ENCODE peak calls at places on chromosomes 13 and 19, in five cellular contexts. One of them, this sample, is unnamed.

GRCh38 chr13:25214371-25215252 is 42.5 kb upstream of the AMER2 start:
- DNase-seq in right atrium auricular region: no peak
- DNase-seq in thoracic aorta: no peak
- DNase-seq in AG10803: peak; percentile 35
- DNase-seq in PC-9: no peak
- DNase-seq in this sample: no peak

GRCh38 chr13:29484236-29484635 is 111.3 kb downstream of the SLC7A1 start:
- DNase-seq in AG10803: no peak
- DNase-seq in right atrium auricular region: no peak
- DNase-seq in thoracic aorta: no peak
- DNase-seq in PC-9: no peak
- DNase-seq in this sample: no peak

GRCh38 chr13:28340272-28340793 is 154.6 kb downstream of the FLT1 start:
- DNase-seq in PC-9: no peak
- DNase-seq in right atrium auricular region: no peak
- DNase-seq in AG10803: peak; percentile 63
- DNase-seq in thoracic aorta: no peak
- DNase-seq in this sample: no peak

GRCh38 chr19:18265611-18265981 is 8.7 kb downstream of the IQCN start:
- DNase-seq in PC-9: no peak
- DNase-seq in thoracic aorta: no peak
- DNase-seq in AG10803: no peak
- DNase-seq in right atrium auricular region: no peak
- DNase-seq in this sample: no peak

GRCh38 chr19:53308339-53308811 is 25.2 kb upstream of the ZNF845 start:
- DNase-seq in PC-9: peak; percentile 15
- DNase-seq in right atrium auricular region: no peak
- DNase-seq in AG10803: no peak
- DNase-seq in thoracic aorta: no peak
- DNase-seq in this sample: no peak

GRCh38 chr13:51814825-51815650 is 11.1 kb upstream of the DHRS12 start:
- DNase-seq in AG10803: peak; percentile 41
- DNase-seq in right atrium auricular region: peak; percentile 75
- DNase-seq in thoracic aorta: no peak
- DNase-seq in PC-9: peak; percentile 55
- DNase-seq in this sample: peak; percentile 81

GRCh38 chr13:32309812-32310706 is 5.1 kb downstream of the ZAR1L start:
- DNase-seq in right atrium auricular region: no peak
- DNase-seq in AG10803: peak; percentile 67
- DNase-seq in thoracic aorta: no peak
- DNase-seq in PC-9: peak; percentile 39
- DNase-seq in this sample: peak; percentile 52

GRCh38 chr19:48613852-48614435 is 932 bp downstream of the FAM83E start:
- DNase-seq in right atrium auricular region: no peak
- DNase-seq in thoracic aorta: no peak
- DNase-seq in AG10803: no peak
- DNase-seq in PC-9: no peak
- DNase-seq in this sample: no peak

GRCh38 chr19:48466571-48467325 is 2.4 kb upstream of the CYTH2 start:
- DNase-seq in AG10803: peak; percentile 39
- DNase-seq in right atrium auricular region: no peak
- DNase-seq in PC-9: no peak
- DNase-seq in thoracic aorta: no peak
- DNase-seq in this sample: no peak

GRCh38 chr19:38990949-38991697 is 15.6 kb upstream of the FBXO17 start:
- DNase-seq in AG10803: peak; percentile 34
- DNase-seq in thoracic aorta: no peak
- DNase-seq in PC-9: no peak
- DNase-seq in right atrium auricular region: no peak
- DNase-seq in this sample: no peak

GRCh38 chr13:96053003-96053703 is at the start of gene UGGT2:
- DNase-seq in AG10803: peak; percentile 94
- DNase-seq in PC-9: peak; percentile 86
- DNase-seq in right atrium auricular region: peak; percentile 96
- DNase-seq in thoracic aorta: peak; percentile 77
- DNase-seq in this sample: peak; percentile 98

GRCh38 chr13:23570931-23571330 is 719 bp downstream of the TNFRSF19 start:
- DNase-seq in AG10803: peak; percentile 54
- DNase-seq in PC-9: no peak
- DNase-seq in right atrium auricular region: no peak
- DNase-seq in thoracic aorta: no peak
- DNase-seq in this sample: no peak

GRCh38 chr13:50085063-50085462 is 69.8 kb downstream of the KCNRG start:
- DNase-seq in AG10803: no peak
- DNase-seq in PC-9: peak; percentile 9
- DNase-seq in right atrium auricular region: no peak
- DNase-seq in thoracic aorta: no peak
- DNase-seq in this sample: no peak

GRCh38 chr13:98829541-98829940 is 77.1 kb upstream of the SLC15A1 start:
- DNase-seq in PC-9: no peak
- DNase-seq in thoracic aorta: no peak
- DNase-seq in right atrium auricular region: no peak
- DNase-seq in AG10803: no peak
- DNase-seq in this sample: no peak

GRCh38 chr13:77180011-77180410 is 146.9 kb downstream of the MYCBP2 start:
- DNase-seq in thoracic aorta: no peak
- DNase-seq in PC-9: no peak
- DNase-seq in AG10803: no peak
- DNase-seq in right atrium auricular region: no peak
- DNase-seq in this sample: no peak

GRCh38 chr13:73210218-73210883 is 151.5 kb downstream of the KLF5 start:
- DNase-seq in AG10803: no peak
- DNase-seq in PC-9: peak; percentile 92
- DNase-seq in right atrium auricular region: no peak
- DNase-seq in thoracic aorta: no peak
- DNase-seq in this sample: no peak

GRCh38 chr13:54709546-54709945 is 1680.9 kb downstream of the OLFM4 start:
- DNase-seq in right atrium auricular region: no peak
- DNase-seq in thoracic aorta: no peak
- DNase-seq in AG10803: no peak
- DNase-seq in PC-9: no peak
- DNase-seq in this sample: no peak

GRCh38 chr13:103140001-103140671 is 73.9 kb upstream of the SLC10A2 start:
- DNase-seq in thoracic aorta: no peak
- DNase-seq in right atrium auricular region: no peak
- DNase-seq in AG10803: no peak
- DNase-seq in PC-9: no peak
- DNase-seq in this sample: peak; percentile 52
- TF ChIP-seq CTCF in thoracic aorta: no peak
- TF ChIP-seq CTCF in right atrium auricular region: peak; percentile 59
- TF ChIP-seq CTCF in AG10803: no peak
- TF ChIP-seq CTCF in PC-9: peak; percentile 70
- TF ChIP-seq CTCF in this sample: peak; percentile 75

DNA sequence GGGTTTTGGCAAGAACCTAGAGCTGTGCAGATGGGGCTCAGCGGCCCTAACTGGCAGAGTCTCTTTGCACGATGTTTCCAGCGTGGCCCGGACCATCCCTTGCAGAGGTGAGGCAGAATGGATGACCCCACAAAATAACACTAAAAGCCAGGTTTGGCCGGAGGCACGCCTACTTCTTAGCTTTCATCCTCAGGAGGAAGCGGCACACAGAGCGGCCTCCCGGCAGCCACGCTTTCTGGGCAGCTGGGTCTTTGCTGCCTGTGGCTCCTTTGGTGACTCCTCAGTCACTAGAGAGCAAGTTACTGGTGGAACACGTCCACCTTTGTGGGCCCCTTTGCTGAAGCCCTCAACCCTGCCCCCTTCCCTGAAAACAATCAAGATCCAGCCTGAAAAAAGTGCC is 25.2 kb downstream of the TEX29 start:
- DNase-seq in right atrium auricular region: peak; percentile 43
- DNase-seq in AG10803: no peak
- DNase-seq in thoracic aorta: no peak
- DNase-seq in PC-9: no peak
- DNase-seq in this sample: no peak
- TF ChIP-seq CTCF in right atrium auricular region: no peak
- TF ChIP-seq CTCF in AG10803: no peak
- TF ChIP-seq CTCF in thoracic aorta: no peak
- TF ChIP-seq CTCF in PC-9: no peak
- TF ChIP-seq CTCF in this sample: no peak

GRCh38 chr13:64675256-64675892 is 2554.8 kb downstream of the PCDH9 start:
- DNase-seq in right atrium auricular region: no peak
- DNase-seq in PC-9: peak; percentile 84
- DNase-seq in thoracic aorta: no peak
- DNase-seq in AG10803: peak; percentile 64
- DNase-seq in this sample: no peak

DNA sequence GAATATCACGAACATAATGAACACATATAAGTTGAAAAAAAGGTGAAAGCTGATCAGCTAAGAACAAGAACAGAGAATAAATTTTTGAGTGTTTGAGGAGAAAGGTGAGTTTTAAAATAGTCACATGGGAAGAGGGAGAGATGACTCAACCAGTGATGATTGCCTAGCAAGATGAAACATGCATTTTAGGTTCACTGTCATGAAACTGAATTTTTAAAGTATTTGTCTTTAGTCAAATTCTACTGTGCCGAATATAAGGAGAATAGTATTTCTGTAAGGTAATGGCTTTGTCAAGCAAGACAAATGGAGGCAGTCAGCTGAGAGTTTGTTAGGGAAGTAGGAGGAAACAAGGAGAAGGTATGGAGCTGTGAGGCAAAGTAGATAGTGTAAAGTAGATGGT is 2557.4 kb downstream of the PCDH9 start:
- DNase-seq in thoracic aorta: no peak
- DNase-seq in PC-9: no peak
- DNase-seq in AG10803: no peak
- DNase-seq in right atrium auricular region: no peak
- DNase-seq in this sample: no peak
- TF ChIP-seq CTCF in thoracic aorta: no peak
- TF ChIP-seq CTCF in PC-9: no peak
- TF ChIP-seq CTCF in AG10803: no peak
- TF ChIP-seq CTCF in right atrium auricular region: no peak
- TF ChIP-seq CTCF in this sample: no peak

DNA sequence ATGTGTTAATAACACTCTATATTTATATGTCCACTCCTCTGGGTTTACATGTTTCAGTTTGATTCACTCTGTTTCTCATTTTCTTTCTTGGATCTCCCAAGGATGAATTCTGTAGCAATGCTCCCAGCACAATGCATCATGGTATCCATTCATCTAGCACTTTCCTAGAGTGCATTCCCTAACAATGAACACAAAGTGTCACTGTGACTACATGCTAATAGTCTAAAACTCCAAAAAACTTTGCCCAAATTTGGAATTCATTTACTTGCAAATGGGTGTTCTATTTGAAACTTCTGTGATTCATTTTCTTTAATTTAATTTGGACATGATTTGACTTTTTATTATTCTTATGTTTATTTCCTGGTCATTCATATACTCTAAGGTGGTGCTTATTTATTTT is 286.3 kb downstream of the POU4F1 start:
- DNase-seq in PC-9: no peak
- DNase-seq in thoracic aorta: no peak
- DNase-seq in AG10803: no peak
- DNase-seq in right atrium auricular region: no peak
- DNase-seq in this sample: no peak
- TF ChIP-seq CTCF in PC-9: peak; percentile 18
- TF ChIP-seq CTCF in thoracic aorta: no peak
- TF ChIP-seq CTCF in AG10803: no peak
- TF ChIP-seq CTCF in right atrium auricular region: peak; percentile 59
- TF ChIP-seq CTCF in this sample: peak; percentile 40